ENCODE peak calls at places on chromosome 4, in six cellular contexts. G, J, E, V, A and X are unnamed samples.

GRCh38 chr4:3796960-3797359 is 30.8 kb downstream of the ADRA2C start:
- DNase-seq in G (no peak), J (no peak), E (no peak), V (no peak), A (no peak), X (no peak)

GRCh38 chr4:2462218-2462991 is 6.5 kb upstream of the RNF4 start:
- DNase-seq in G (peak), J (peak), E (peak), V (peak), A (peak), X (no peak)

GRCh38 chr4:94409947-94410346 is 41.8 kb upstream of the PDLIM5 start:
- DNase-seq in G (no peak), J (no peak), E (no peak), V (no peak), A (no peak), X (no peak)

GRCh38 chr4:182250446-182250845 is 7.2 kb downstream of the TENM3 start:
- DNase-seq in G (no peak), J (no peak), E (no peak), V (no peak), A (no peak), X (no peak)

GRCh38 chr4:26522478-26522877 is 32.2 kb upstream of the CCKAR start:
- DNase-seq in G (no peak), J (no peak), E (no peak), V (no peak), A (no peak), X (peak)

GRCh38 chr4:127759228-127759820 is 22.8 kb upstream of the HSPA4L start:
- DNase-seq in G (no peak), J (no peak), E (no peak), V (no peak), A (no peak), X (no peak)

GRCh38 chr4:21885241-21885640 is 63.3 kb downstream of the KCNIP4 start:
- DNase-seq in G (no peak), J (no peak), E (no peak), V (no peak), A (no peak), X (peak)

GRCh38 chr4:680931-681645 is 6.7 kb downstream of the MYL5 start:
- DNase-seq in G (no peak), J (peak), E (no peak), V (no peak), A (peak), X (no peak)

GRCh38 chr4:14125375-14126129 is 498.0 kb upstream of the BOD1L1 start:
- DNase-seq in G (no peak), J (no peak), E (no peak), V (no peak), A (no peak), X (no peak)

GRCh38 chr4:112531146-112531545 is 15.2 kb upstream of the NEUROG2 start:
- DNase-seq in G (no peak), J (no peak), E (no peak), V (no peak), A (no peak), X (no peak)

GRCh38 chr4:184356366-184356765 is 118.0 kb downstream of the IRF2 start:
- DNase-seq in G (no peak), J (no peak), E (no peak), V (no peak), A (no peak), X (no peak)